ENCODE peak calls at places on chromosomes 11 and 22, in eight cellular contexts. D, L, T, I, W, F, U and K are unnamed samples.

GRCh38 chr22:22576244-22576988 is 17.4 kb upstream of the PRAME start:
- DNase-seq in U (peak; percentile 48), F (peak; percentile 29), T (peak; percentile 30), W (peak; percentile 68), D (peak; percentile 36), I (peak; percentile 31), L (peak; percentile 98), K (no peak)

GRCh38 chr11:3929689-3930088 is 74.2 kb downstream of the STIM1 start:
- DNase-seq in F (no peak), T (peak; percentile 39), W (no peak), D (peak; percentile 27), U (no peak), L (no peak), I (no peak), K (no peak)

GRCh38 chr22:35072939-35073338 is 7.0 kb downstream of the ISX start:
- DNase-seq in T (no peak), I (no peak), D (no peak), F (no peak), L (no peak), W (no peak), U (no peak), K (no peak)

GRCh38 chr11:9703280-9703679 is 39.4 kb downstream of the SWAP70 start:
- DNase-seq in I (no peak), F (no peak), T (no peak), W (no peak), L (no peak), U (no peak), D (no peak), K (no peak)

GRCh38 chr11:12189543-12190235 is 79.3 kb downstream of the MICAL2 start:
- DNase-seq in D (no peak), U (no peak), L (no peak), W (no peak), I (no peak), T (no peak), F (no peak), K (no peak)

GRCh38 chr11:70503878-70504240 is 105.5 kb downstream of the CTTN start:
- DNase-seq in I (no peak), L (peak; percentile 26), W (no peak), D (no peak), U (no peak), F (no peak), T (no peak), K (no peak)

GRCh38 chr22:35064664-35065063 is 1.3 kb upstream of the ISX start:
- DNase-seq in W (no peak), D (no peak), F (no peak), T (no peak), I (no peak), L (peak; percentile 58), U (no peak), K (no peak)

GRCh38 chr22:25362215-25362882 is 142.9 kb downstream of the CRYBB2 start:
- DNase-seq in D (peak; percentile 61), T (peak; percentile 59), U (peak; percentile 38), F (peak; percentile 21), I (peak; percentile 70), L (peak; percentile 74), W (peak; percentile 87), K (peak; percentile 67)

GRCh38 chr11:32892355-32893090 is at the start of gene QSER1:
- DNase-seq in I (peak; percentile 78), T (peak; percentile 68), L (peak; percentile 90), W (peak; percentile 79), F (no peak), U (peak; percentile 67), D (peak; percentile 85), K (peak; percentile 70)

GRCh38 chr11:55658031-55658573 is 3.9 kb upstream of the OR4C6 start:
- DNase-seq in D (no peak), T (no peak), F (no peak), I (no peak), W (no peak), L (no peak), U (no peak), K (no peak)

GRCh38 chr11:42840856-42841255 is 470.9 kb upstream of the API5 start:
- DNase-seq in T (no peak), I (no peak), U (no peak), W (no peak), D (no peak), F (no peak), L (no peak), K (no peak)

GRCh38 chr11:120137187-120137610 is 714 bp downstream of the TRIM29 start:
- DNase-seq in F (no peak), U (no peak), W (peak; percentile 43), D (peak; percentile 3), T (no peak), L (no peak), I (no peak), K (no peak)

GRCh38 chr11:111575748-111576147 is 26.5 kb upstream of the SIK2 start:
- DNase-seq in L (no peak), W (no peak), F (no peak), D (no peak), T (no peak), U (no peak), I (no peak), K (no peak)

GRCh38 chr22:42881298-42881697 is 24.2 kb upstream of the ARFGAP3 start:
- DNase-seq in T (no peak), W (no peak), U (no peak), L (no peak), D (no peak), I (no peak), F (no peak), K (no peak)

GRCh38 chr11:57458410-57459111 is 1.8 kb upstream of the RTN4RL2 start:
- DNase-seq in I (peak; percentile 60), T (peak; percentile 39), F (no peak), U (no peak), W (peak; percentile 67), L (peak; percentile 71), D (peak; percentile 56), K (no peak)

GRCh38 chr11:74325649-74326645 is 14.5 kb upstream of the P4HA3 start:
- DNase-seq in I (peak; percentile 74), T (peak; percentile 92), L (no peak), W (peak; percentile 70), F (no peak), U (no peak), D (peak; percentile 84), K (no peak)

GRCh38 chr11:67351275-67352005 is 1.9 kb downstream of the POLD4 start:
- DNase-seq in U (peak; percentile 86), L (peak; percentile 72), W (peak; percentile 77), I (peak; percentile 74), T (peak; percentile 78), D (no peak), F (peak; percentile 62), K (no peak)

GRCh38 chr22:20979243-20979809 is 2.8 kb upstream of the LZTR1 start:
- DNase-seq in F (no peak), W (peak; percentile 83), U (no peak), D (peak; percentile 46), T (peak; percentile 79), L (peak; percentile 94), I (peak; percentile 76), K (peak; percentile 83)

GRCh38 chr11:86861810-86862209 is 61.5 kb downstream of the PRSS23 start:
- DNase-seq in I (no peak), U (no peak), L (no peak), F (no peak), D (no peak), T (no peak), W (no peak), K (no peak)

GRCh38 chr11:77130763-77131513 is 2.9 kb downstream of the MYO7A start:
- DNase-seq in T (peak; percentile 65), D (peak; percentile 64), W (no peak), U (no peak), L (no peak), I (peak; percentile 89), F (no peak), K (no peak)
- H3K27ac ChIP-seq in T (peak overlapping the region; percentile 45), D (no peak overlapping the region), W (no peak overlapping the region), U (peak overlapping the region; percentile 9), L (no peak overlapping the region), I (peak overlapping the region; percentile 49), F (no peak overlapping the region), K (peak overlapping the region; percentile 54)

GRCh38 chr11:59097113-59097708 is 9.8 kb upstream of the FAM111B start:
- DNase-seq in L (peak; percentile 19), U (no peak), D (peak; percentile 42), F (peak; percentile 48), W (peak; percentile 88), I (peak; percentile 19), T (peak; percentile 69), K (no peak)

GRCh38 chr11:59106363-59107336 is at the start of gene FAM111B:
- DNase-seq in F (peak; percentile 83), T (peak; percentile 91), I (peak; percentile 68), L (no peak), W (peak; percentile 93), U (peak; percentile 89), D (peak; percentile 86), K (peak; percentile 77)

GRCh38 chr11:59102259-59102765 is 4.7 kb upstream of the FAM111B start:
- DNase-seq in U (peak; percentile 57), W (peak; percentile 90), D (peak; percentile 22), T (peak; percentile 64), L (peak; percentile 17), F (no peak), I (peak; percentile 11), K (peak; percentile 35)
- TF ChIP-seq POLR2A in U (no peak), W (no peak), D (no peak), T (no peak), L (no peak), F (no peak), I (no peak), K (no peak)

GRCh38 chr11:1520987-1521349 is 34.4 kb upstream of the MOB2 start:
- DNase-seq in I (no peak), D (peak; percentile 50), F (no peak), W (no peak), U (no peak), T (no peak), L (no peak), K (no peak)

GRCh38 chr11:1523077-1523476 is 36.5 kb upstream of the MOB2 start:
- DNase-seq in U (no peak), I (no peak), F (no peak), T (no peak), W (no peak), L (no peak), D (no peak), K (no peak)

GRCh38 chr11:1520209-1520986 is 33.8 kb upstream of the MOB2 start:
- DNase-seq in I (no peak), F (no peak), U (no peak), D (no peak), L (peak; percentile 57), W (no peak), T (no peak), K (no peak)

GRCh38 chr11:1522081-1522424 is 35.5 kb upstream of the MOB2 start:
- DNase-seq in W (no peak), U (no peak), F (no peak), I (no peak), L (no peak), T (no peak), D (no peak), K (no peak)

GRCh38 chr11:1521382-1522080 is 35.0 kb upstream of the MOB2 start:
- DNase-seq in I (no peak), D (no peak), W (peak; percentile 78), T (no peak), U (no peak), F (no peak), L (no peak), K (no peak)
- H3K27ac ChIP-seq in I (no peak overlapping the region), D (no peak overlapping the region), W (no peak overlapping the region), T (no peak overlapping the region), U (no peak overlapping the region), F (no peak overlapping the region), L (no peak overlapping the region), K (no peak overlapping the region)

DNA sequence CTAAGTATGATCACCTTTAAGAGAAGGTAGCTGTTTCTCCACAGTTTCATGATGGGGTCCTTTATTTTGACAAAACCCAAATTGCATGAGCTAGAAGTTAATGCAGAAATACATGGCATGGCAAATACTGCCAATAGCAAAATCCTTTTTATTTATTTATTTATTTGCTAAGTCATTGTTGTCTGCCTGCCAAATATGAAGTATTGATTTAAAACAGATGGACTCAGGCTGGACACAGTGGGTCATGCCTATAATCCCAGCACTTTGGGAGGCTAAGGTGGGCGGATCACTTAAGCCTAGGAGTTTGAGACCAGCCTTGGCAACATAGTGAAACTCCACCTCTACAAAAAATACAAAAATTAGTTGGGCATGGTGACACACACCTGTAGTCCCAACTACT is 52.4 kb downstream of the LARGE2 start:
- DNase-seq in F (no peak), T (no peak), L (no peak), D (no peak), U (no peak), W (no peak), I (no peak), K (no peak)
- TF ChIP-seq POLR2A in F (no peak), T (no peak), L (no peak), D (no peak), U (no peak), W (no peak), I (no peak), K (no peak)